ENCODE peak calls at places on chromosomes 6 and 20, in six cellular contexts. T, L, J, S, W and V are unnamed samples. For H3K4me1 and H3K36me3, the result is how much of the 10 kb centered on the place peaks cover.

GRCh38 chr6:87274660-87275273 is 47.6 kb upstream of the SMIM8 start:
- DNase-seq in T (no peak), L (no peak), J (no peak), S (no peak), W (no peak), V (peak)

GRCh38 chr20:54468082-54468481 is 7.3 kb upstream of the DOK5 start:
- DNase-seq in T (peak), L (no peak), J (no peak), S (no peak), W (no peak), V (no peak)

GRCh38 chr20:42875581-42875980 is 314.1 kb downstream of the PTPRT start:
- DNase-seq in T (no peak), L (no peak), J (no peak), S (no peak), W (no peak), V (no peak)

GRCh38 chr6:111985202-111985731 is 68.6 kb upstream of the CCN6 start:
- DNase-seq in T (no peak), L (peak), J (no peak), S (no peak), W (no peak), V (peak)

GRCh38 chr6:26421259-26422144 is 18.8 kb upstream of the BTN3A3 start:
- DNase-seq in T (peak), L (peak), J (peak), S (peak), W (peak), V (peak)

GRCh38 chr6:107329063-107329462 is 130.3 kb downstream of the PDSS2 start:
- DNase-seq in T (no peak), L (no peak), J (no peak), S (no peak), W (no peak), V (no peak)

GRCh38 chr6:38427492-38428210 is 212.1 kb downstream of the BTBD9 start:
- DNase-seq in T (no peak), L (no peak), J (no peak), S (no peak), W (no peak), V (no peak)

GRCh38 chr6:131955192-131955591 is 4.0 kb upstream of the CCN2 start:
- DNase-seq in T (no peak), L (no peak), J (no peak), S (no peak), W (no peak), V (no peak)

GRCh38 chr6:168177492-168177891 is 98.5 kb upstream of the FRMD1 start:
- DNase-seq in T (no peak), L (no peak), J (no peak), S (no peak), W (no peak), V (peak)

GRCh38 chr20:50281831-50282591 is 91.4 kb downstream of the CEBPB start:
- DNase-seq in T (no peak), L (no peak), J (peak), S (no peak), W (no peak), V (no peak)

GRCh38 chr20:63741676-63742380 is 2.3 kb downstream of the SLC2A4RG start:
- DNase-seq in T (no peak), L (no peak), J (no peak), S (no peak), W (peak), V (no peak)

GRCh38 chr20:36269507-36269906 is 33.2 kb downstream of the AAR2 start:
- DNase-seq in T (no peak), L (no peak), J (no peak), S (no peak), W (no peak), V (no peak)

GRCh38 chr20:63785646-63786255 is 45.3 kb downstream of the ZBTB46 start:
- DNase-seq in T (no peak), L (no peak), J (no peak), S (no peak), W (no peak), V (no peak)

GRCh38 chr6:81228912-81229540 is 523.5 kb downstream of the TENT5A start:
- DNase-seq in T (no peak), L (no peak), J (no peak), S (no peak), W (no peak), V (no peak)

GRCh38 chr20:43383026-43383795 is 74.5 kb upstream of the SRSF6 start:
- DNase-seq in T (peak), L (no peak), J (no peak), S (no peak), W (no peak), V (no peak)

GRCh38 chr6:151357758-151358436 is 33.5 kb downstream of the ZBTB2 start:
- DNase-seq in T (no peak), L (no peak), J (no peak), S (no peak), W (no peak), V (no peak)

GRCh38 chr6:71250050-71250689 is 38.4 kb upstream of the OGFRL1 start:
- DNase-seq in T (no peak), L (peak), J (no peak), S (no peak), W (no peak), V (peak)

GRCh38 chr6:148435386-148435785 is 92.7 kb downstream of the SASH1 start:
- DNase-seq in T (no peak), L (no peak), J (no peak), S (no peak), W (no peak), V (no peak)

GRCh38 chr20:33235696-33236095 is at the start of gene BPIFA1:
- DNase-seq in T (no peak), L (no peak), J (no peak), S (no peak), W (no peak), V (no peak)

GRCh38 chr6:158938811-158939254 is 61.2 kb downstream of the RSPH3 start:
- DNase-seq in T (no peak), L (no peak), J (no peak), S (no peak), W (no peak), V (no peak)

GRCh38 chr6:18263561-18264337 is 581 bp downstream of the DEK start:
- DNase-seq in T (peak), L (peak), J (peak), S (no peak), W (peak), V (peak)

GRCh38 chr6:41786451-41787218 is 859 bp upstream of the TOMM6 start:
- DNase-seq in T (peak), L (peak), J (peak), S (peak), W (peak), V (peak)

GRCh38 chr6:160534050-160534696 is 129.9 kb downstream of the LPA start:
- DNase-seq in T (peak), L (peak), J (peak), S (peak), W (peak), V (peak)

GRCh38 chr6:14706378-14706929 is 539.4 kb upstream of the JARID2 start:
- DNase-seq in T (peak), L (peak), J (peak), S (no peak), W (peak), V (peak)

GRCh38 chr6:134182528-134182927 is 130.1 kb upstream of the SLC2A12 start:
- DNase-seq in T (no peak), L (no peak), J (no peak), S (no peak), W (no peak), V (no peak)

GRCh38 chr6:74333406-74333805 is 637.4 kb downstream of the CD109 start:
- DNase-seq in T (no peak), L (no peak), J (no peak), S (no peak), W (no peak), V (no peak)

GRCh38 chr6:157229219-157229607 is 94.1 kb downstream of the TMEM242 start:
- DNase-seq in T (no peak), L (no peak), J (peak), S (no peak), W (no peak), V (no peak)

GRCh38 chr6:131937219-131937618 is 14.0 kb downstream of the CCN2 start:
- DNase-seq in T (peak), L (no peak), J (no peak), S (no peak), W (no peak), V (no peak)

GRCh38 chr20:2005359-2005758 is 11.5 kb upstream of the PDYN start:
- DNase-seq in T (no peak), L (no peak), J (no peak), S (no peak), W (no peak), V (no peak)

GRCh38 chr6:45923831-45924391 is 91.7 kb downstream of the CLIC5 start:
- DNase-seq in T (no peak), L (peak), J (no peak), S (no peak), W (no peak), V (peak)

GRCh38 chr6:53628354-53629119 is 37.0 kb downstream of the KLHL31 start:
- DNase-seq in T (no peak), L (peak), J (no peak), S (no peak), W (no peak), V (no peak)

GRCh38 chr20:18543932-18544331 is 23.3 kb upstream of the SMIM26 start:
- DNase-seq in T (peak), L (no peak), J (no peak), S (no peak), W (peak), V (no peak)

GRCh38 chr20:18548465-18548864 is 18.8 kb upstream of the SMIM26 start:
- DNase-seq in T (no peak), L (no peak), J (no peak), S (no peak), W (no peak), V (no peak)

GRCh38 chr20:18545566-18545965 is 21.7 kb upstream of the SMIM26 start:
- DNase-seq in T (no peak), L (no peak), J (no peak), S (no peak), W (no peak), V (no peak)

GRCh38 chr20:18541741-18542140 is 25.5 kb upstream of the SMIM26 start:
- DNase-seq in T (no peak), L (peak), J (no peak), S (no peak), W (no peak), V (no peak)

GRCh38 chr20:18543216-18543615 is 24.0 kb upstream of the SMIM26 start:
- DNase-seq in T (no peak), L (no peak), J (no peak), S (no peak), W (no peak), V (no peak)
- H3K4me3 ChIP-seq in T (no peak), L (no peak), J (no peak), S (no peak), W (no peak), V (no peak)

GRCh38 chr6:44735631-44735963 is 348.1 kb downstream of the CDC5L start:
- DNase-seq in T (no peak), L (peak), J (no peak), S (no peak), W (no peak), V (peak)

GRCh38 chr6:44733146-44733545 is 345.6 kb downstream of the CDC5L start:
- DNase-seq in T (peak), L (no peak), J (no peak), S (no peak), W (no peak), V (no peak)

GRCh38 chr6:44733868-44734267 is 346.4 kb downstream of the CDC5L start:
- DNase-seq in T (peak), L (no peak), J (no peak), S (no peak), W (no peak), V (no peak)

GRCh38 chr6:44737349-44737748 is 349.8 kb downstream of the CDC5L start:
- DNase-seq in T (no peak), L (no peak), J (no peak), S (no peak), W (no peak), V (no peak)

DNA sequence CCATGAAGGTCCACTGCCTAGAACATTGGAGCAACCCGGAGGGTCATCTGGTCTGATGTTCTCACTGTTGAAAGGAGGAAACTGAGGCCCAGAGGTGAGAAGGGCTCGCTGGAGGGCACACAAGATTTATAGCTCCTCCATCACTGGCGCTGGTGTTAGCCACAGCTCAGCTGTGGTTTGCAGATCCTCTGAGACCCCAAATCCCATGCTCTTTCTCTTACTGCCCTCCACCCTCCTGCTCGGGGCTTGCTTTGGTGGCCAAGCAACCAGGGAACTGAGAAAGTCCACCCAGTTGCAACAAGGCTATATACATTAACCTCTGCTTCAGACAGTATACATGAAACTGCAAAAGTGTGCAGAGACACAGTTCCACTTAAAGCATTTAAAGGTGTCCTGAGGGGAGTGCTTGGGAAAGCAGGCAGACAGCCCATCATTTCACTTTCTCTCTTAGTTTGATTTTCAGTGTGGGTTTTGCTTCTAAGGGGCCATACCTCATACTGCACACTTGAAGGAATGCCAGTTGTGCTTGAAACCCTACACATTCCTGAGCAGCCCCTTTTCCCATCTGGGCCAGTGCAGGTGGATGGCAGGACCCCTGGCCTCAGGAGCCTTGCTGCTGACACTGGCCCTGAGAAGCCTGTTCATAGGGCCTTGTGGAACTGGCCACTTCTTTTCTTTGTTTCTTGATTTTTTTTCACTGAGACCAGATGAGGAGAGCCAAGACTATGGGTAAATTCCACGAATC is 347.6 kb downstream of the CDC5L start:
- DNase-seq in T (no peak), L (no peak), J (no peak), S (no peak), W (no peak), V (no peak)
- H3K4me1 ChIP-seq in T (under half), L (under half), J (under half), S (under half), W (under half), V (under half)

DNA sequence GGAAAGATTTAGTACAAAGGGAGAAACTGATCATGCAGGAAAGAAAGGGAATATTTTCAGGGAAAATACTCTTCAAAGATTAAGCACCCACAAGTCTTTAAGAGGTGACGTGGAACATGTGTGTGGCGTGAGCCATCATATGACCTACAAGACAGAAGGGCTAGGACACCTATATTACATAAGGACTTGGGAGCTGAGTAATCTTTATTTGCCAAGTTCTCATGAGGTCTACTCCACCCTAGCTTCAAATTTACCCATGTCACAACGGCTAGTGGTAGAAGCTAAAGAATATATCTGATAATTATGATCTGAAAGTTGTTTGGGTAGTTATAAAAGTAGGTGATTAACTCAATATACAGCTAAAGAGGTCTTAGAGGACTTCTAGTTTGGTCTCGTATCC is 167.8 kb downstream of the GJA10 start:
- DNase-seq in T (no peak), L (no peak), J (no peak), S (no peak), W (no peak), V (no peak)
- H3K36me3 ChIP-seq in T (under half), L (under half), J (under half), S (under half), W (under half), V (under half)

DNA sequence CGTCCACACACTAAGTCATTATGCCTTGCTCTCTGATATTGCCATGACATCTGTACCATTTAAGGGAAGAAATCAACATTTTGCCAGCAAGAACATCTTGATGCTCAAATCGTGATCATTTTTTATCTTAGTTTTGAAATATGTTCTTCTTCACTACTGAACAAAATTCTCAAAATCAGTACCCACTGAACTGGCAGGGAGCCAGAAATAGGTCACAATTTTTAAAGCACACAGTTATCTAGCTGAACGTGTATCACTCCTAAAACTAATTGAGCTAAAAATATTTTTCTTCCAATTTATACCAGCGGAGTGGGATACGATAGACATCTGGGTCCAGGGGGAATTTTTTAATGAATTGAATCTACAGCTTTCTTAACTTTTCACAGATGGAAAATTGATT is 11.3 kb downstream of the IL17F start:
- DNase-seq in T (no peak), L (no peak), J (no peak), S (no peak), W (no peak), V (no peak)
- H3K4me3 ChIP-seq in T (no peak), L (no peak), J (no peak), S (no peak), W (no peak), V (no peak)

DNA sequence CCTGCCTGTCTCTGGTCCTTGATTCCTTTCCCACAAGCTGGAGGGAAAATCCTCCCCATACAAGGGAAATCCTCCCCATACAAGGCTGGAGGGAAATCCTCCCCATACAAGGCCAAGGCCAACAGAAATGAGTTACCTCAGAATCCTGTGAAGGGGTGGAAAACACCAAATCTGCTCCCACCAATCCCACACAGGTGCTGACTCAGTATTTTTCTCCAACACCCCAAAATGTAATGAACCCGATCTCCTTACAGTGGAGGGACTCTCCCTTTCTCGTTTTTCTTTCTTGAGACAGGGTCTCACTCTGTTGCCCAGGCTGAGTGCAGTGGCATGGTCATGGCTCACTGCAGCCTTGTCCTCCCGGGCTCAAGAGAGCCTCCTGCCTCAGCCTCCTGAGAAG is 6.3 kb downstream of the SNHG17 start:
- DNase-seq in T (no peak), L (no peak), J (no peak), S (no peak), W (no peak), V (no peak)
- H3K4me1 ChIP-seq in T (under half), L (under half), J (under half), S (under half), W (under half), V (under half)

GRCh38 chr6:43782764-43783513 is 12.9 kb downstream of the VEGFA start:
- DNase-seq in T (no peak), L (no peak), J (no peak), S (no peak), W (no peak), V (no peak)
- H3K36me3 ChIP-seq in T (half or more), L (under half), J (half or more), S (under half), W (under half), V (half or more)

GRCh38 chr6:6330407-6330806 is 9.9 kb upstream of the F13A1 start:
- DNase-seq in T (no peak), L (no peak), J (no peak), S (no peak), W (no peak), V (no peak)

GRCh38 chr6:6332240-6332639 is 11.8 kb upstream of the F13A1 start:
- DNase-seq in T (no peak), L (no peak), J (no peak), S (no peak), W (no peak), V (no peak)

GRCh38 chr6:6333498-6333897 is 13.0 kb upstream of the F13A1 start:
- DNase-seq in T (no peak), L (peak), J (no peak), S (no peak), W (no peak), V (peak)

GRCh38 chr6:6332873-6333272 is 12.4 kb upstream of the F13A1 start:
- DNase-seq in T (no peak), L (no peak), J (no peak), S (no peak), W (no peak), V (no peak)

GRCh38 chr6:6331393-6331792 is 10.9 kb upstream of the F13A1 start:
- DNase-seq in T (no peak), L (no peak), J (no peak), S (no peak), W (no peak), V (no peak)
- H3K4me3 ChIP-seq in T (no peak), L (no peak), J (no peak), S (no peak), W (no peak), V (no peak)

GRCh38 chr20:25544760-25545159 is 40.6 kb downstream of the NINL start:
- DNase-seq in T (no peak), L (no peak), J (no peak), S (no peak), W (no peak), V (no peak)

GRCh38 chr20:25543068-25543467 is 42.3 kb downstream of the NINL start:
- DNase-seq in T (no peak), L (peak), J (no peak), S (no peak), W (no peak), V (peak)

GRCh38 chr20:25545171-25545570 is 40.2 kb downstream of the NINL start:
- DNase-seq in T (no peak), L (no peak), J (no peak), S (no peak), W (no peak), V (no peak)

GRCh38 chr20:25546048-25546447 is 39.3 kb downstream of the NINL start:
- DNase-seq in T (no peak), L (no peak), J (no peak), S (no peak), W (no peak), V (no peak)

DNA sequence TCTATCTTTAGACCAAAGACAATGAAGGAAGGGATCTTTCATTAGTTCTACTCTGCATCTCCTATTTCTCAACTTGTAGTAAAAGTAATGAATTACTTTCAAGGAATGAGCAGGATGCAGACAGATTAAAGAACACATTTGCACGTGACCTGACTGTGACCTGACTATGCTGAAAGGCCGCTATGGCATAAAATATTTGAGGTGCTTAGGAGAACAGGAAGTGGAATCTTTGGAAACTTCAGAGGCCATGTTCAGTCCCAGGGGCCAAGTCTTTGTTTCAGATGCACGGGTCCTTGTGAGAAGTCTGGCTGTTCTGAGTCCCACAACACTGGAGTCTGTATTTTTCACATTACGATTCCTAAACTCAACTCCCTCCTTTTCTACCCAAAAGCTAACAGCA is 41.0 kb downstream of the NINL start:
- DNase-seq in T (no peak), L (no peak), J (no peak), S (no peak), W (no peak), V (no peak)
- H3K4me1 ChIP-seq in T (under half), L (under half), J (under half), S (under half), W (under half), V (under half)